ENCODE peak calls at places on chromosomes 7 and 10, in five cellular contexts. X is thoracic aorta, L is HCT116, Y is brain microvascular endothelial cell, Q is adrenal gland. G is an unnamed sample.
A peak's percentile ranks its signal among the peaks of the same experiment; 100 is the strongest.

GRCh38 chr10:3776796-3777571 is 8.0 kb downstream of the KLF6 start:
- DNase-seq in X (peak; percentile 76), L (peak; percentile 59), Y (peak; percentile 79), Q (no peak), G (no peak)

GRCh38 chr10:70563230-70563629 is 39.3 kb downstream of the PRF1 start:
- DNase-seq in X (no peak), L (no peak), Y (no peak), Q (no peak), G (no peak)

GRCh38 chr10:66209025-66209424 is 716.8 kb upstream of the LRRTM3 start:
- DNase-seq in X (no peak), L (no peak), Y (no peak), Q (no peak), G (no peak)

GRCh38 chr7:68697821-68698280 is 900.4 kb upstream of the AUTS2 start:
- DNase-seq in X (no peak), L (no peak), Y (no peak), Q (no peak), G (no peak)

GRCh38 chr7:126716321-126716720 is 536.4 kb downstream of the GRM8 start:
- DNase-seq in X (no peak), L (no peak), Y (no peak), Q (no peak), G (no peak)

GRCh38 chr10:126380352-126381076 is 7.8 kb downstream of the ADAM12 start:
- DNase-seq in X (no peak), L (no peak), Y (no peak), Q (no peak), G (no peak)

GRCh38 chr7:32218741-32219283 is 148.6 kb upstream of the PDE1C start:
- DNase-seq in X (no peak), L (no peak), Y (no peak), Q (no peak), G (no peak)

GRCh38 chr10:13628661-13629060 is 41.9 kb downstream of the PRPF18 start:
- DNase-seq in X (no peak), L (no peak), Y (no peak), Q (no peak), G (no peak)

GRCh38 chr10:34407227-34407626 is 407.9 kb downstream of the PARD3 start:
- DNase-seq in X (no peak), L (no peak), Y (peak; percentile 73), Q (no peak), G (no peak)

GRCh38 chr10:58070964-58071363 is 196.7 kb downstream of the IPMK start:
- DNase-seq in X (no peak), L (no peak), Y (no peak), Q (no peak), G (no peak)

GRCh38 chr7:12210179-12211053 is 678 bp upstream of the TMEM106B start:
- DNase-seq in X (no peak), L (no peak), Y (no peak), Q (peak; percentile 53), G (peak; percentile 67)

GRCh38 chr10:100174699-100175677 is 10.8 kb downstream of the ERLIN1 start:
- DNase-seq in X (no peak), L (no peak), Y (no peak), Q (no peak), G (no peak)

GRCh38 chr10:100172349-100172748 is 13.5 kb downstream of the ERLIN1 start:
- DNase-seq in X (no peak), L (no peak), Y (no peak), Q (no peak), G (no peak)

GRCh38 chr10:100173035-100173434 is 12.8 kb downstream of the ERLIN1 start:
- DNase-seq in X (no peak), L (no peak), Y (no peak), Q (no peak), G (no peak)

GRCh38 chr10:100175873-100176272 is 10.0 kb downstream of the ERLIN1 start:
- DNase-seq in X (no peak), L (no peak), Y (no peak), Q (no peak), G (no peak)
- H3K27ac ChIP-seq in X (no peak overlapping the region), L (no peak overlapping the region), Y (no peak overlapping the region), Q (no peak overlapping the region), G (no peak overlapping the region)

DNA sequence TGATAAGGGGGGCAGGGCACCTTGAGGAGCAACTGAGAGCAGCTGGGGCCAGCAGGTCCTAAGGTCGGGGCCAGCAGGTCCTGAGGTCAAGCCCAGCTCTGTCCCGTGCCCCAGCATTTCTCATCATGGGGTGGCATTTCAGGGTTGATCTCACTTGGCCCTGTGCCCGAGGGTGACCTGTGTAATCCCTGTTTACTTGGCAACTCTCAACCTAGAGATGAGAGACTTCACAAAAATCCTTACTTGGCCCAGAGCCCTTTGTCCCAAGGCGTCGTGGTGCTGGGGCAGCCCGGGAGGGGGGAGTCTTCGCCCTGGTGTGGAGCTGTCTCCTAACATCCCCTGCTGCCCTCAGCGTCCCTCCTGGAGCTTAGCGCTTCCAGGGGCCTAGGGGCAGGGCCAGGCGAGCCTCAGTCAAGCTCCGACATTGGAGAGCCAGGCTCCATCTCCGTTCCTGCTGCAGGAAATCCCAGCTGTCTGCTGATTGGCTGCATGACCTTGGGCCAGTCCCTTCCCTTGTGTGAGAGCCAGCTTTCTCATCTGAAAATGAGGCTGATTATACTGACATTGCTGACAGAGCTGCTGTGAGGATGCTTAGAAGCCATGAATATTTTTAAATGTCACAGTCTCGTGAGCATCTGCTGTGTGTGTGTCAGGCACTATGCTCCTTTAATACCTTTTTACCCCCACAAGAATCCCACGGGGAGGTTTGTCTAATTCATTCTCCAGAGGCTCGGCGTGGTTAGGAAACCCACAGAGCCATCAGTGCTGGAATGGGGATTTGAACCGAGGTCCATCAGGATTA is 94.3 kb downstream of the ZMIZ1 start:
- DNase-seq in X (no peak), L (no peak), Y (no peak), Q (peak; percentile 75), G (no peak)
- H3K27ac ChIP-seq in X (no peak overlapping the region), L (no peak overlapping the region), Y (no peak overlapping the region), Q (no peak overlapping the region), G (no peak overlapping the region)

DNA sequence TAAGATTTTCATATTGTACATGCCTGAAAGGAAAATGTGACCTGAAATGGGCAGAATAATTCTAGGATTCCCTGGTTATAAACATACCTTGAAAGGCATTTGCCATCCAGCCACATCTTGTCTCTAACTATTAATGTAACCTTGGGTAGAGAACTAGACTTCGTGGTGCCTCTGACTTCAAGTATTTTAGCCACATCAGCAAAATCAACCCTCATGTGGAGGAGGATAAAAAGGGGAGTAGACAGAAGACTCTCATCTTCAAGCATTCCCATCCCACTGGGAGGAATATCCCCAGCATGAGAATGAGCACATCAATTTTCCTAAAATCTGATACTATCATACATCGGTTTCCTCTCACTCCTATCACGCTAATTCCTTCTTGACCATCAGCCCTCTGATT is 164.7 kb upstream of the NOBOX start:
- DNase-seq in X (no peak), L (no peak), Y (no peak), Q (no peak), G (no peak)
- H3K27ac ChIP-seq in X (no peak overlapping the region), L (no peak overlapping the region), Y (no peak overlapping the region), Q (no peak overlapping the region), G (no peak overlapping the region)

DNA sequence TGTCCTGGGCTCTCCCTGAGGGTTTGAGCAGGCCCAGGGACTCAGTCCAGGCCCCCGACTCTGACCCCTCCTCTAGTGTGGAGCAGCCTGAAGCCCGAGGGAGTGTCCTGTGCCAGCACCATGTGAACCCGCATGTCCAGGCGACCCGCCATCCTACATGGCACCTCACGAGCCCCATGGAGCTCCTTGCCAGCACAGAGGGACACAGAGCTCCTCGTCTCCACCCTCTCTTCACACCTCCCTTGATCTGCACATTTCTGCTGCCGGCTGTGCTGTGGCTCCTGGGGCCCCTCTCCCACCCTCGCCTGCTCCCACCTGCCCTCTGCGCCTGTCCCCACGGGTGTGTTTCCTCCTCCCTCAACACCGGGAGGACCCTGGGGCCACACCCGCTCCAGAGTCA is 103.5 kb downstream of the ADARB2 start:
- DNase-seq in X (no peak), L (no peak), Y (no peak), Q (no peak), G (no peak)
- H3K27ac ChIP-seq in X (no peak overlapping the region), L (no peak overlapping the region), Y (no peak overlapping the region), Q (no peak overlapping the region), G (no peak overlapping the region)

GRCh38 chr10:103852856-103853255 is 2.5 kb downstream of the SH3PXD2A start:
- DNase-seq in X (no peak), L (no peak), Y (no peak), Q (no peak), G (no peak)

GRCh38 chr10:103849880-103850571 is 5.3 kb downstream of the SH3PXD2A start:
- DNase-seq in X (peak; percentile 50), L (no peak), Y (peak; percentile 86), Q (peak; percentile 67), G (no peak)

GRCh38 chr10:103850572-103850895 is 4.8 kb downstream of the SH3PXD2A start:
- DNase-seq in X (no peak), L (no peak), Y (no peak), Q (no peak), G (no peak)

GRCh38 chr10:103852189-103852711 is 3.1 kb downstream of the SH3PXD2A start:
- DNase-seq in X (no peak), L (no peak), Y (no peak), Q (no peak), G (no peak)

DNA sequence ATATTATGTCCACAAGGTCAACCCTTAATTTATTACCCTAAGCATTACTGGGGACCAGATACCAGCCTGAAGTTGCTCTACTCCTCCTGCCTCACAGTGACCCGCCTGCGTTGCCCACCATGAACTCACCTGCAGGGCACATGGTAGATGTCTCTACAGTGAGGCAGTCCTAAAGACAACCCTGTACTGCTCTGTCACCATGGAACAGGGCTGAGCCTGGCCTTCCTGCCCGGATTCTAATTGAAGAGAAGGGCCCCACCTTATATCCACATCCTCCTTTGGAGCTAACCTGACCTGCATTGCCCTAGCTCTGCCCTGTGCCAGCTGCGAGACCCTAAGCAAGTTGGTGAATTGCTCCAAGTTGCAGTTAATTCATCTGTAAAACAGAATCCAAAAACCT is 4.1 kb downstream of the SH3PXD2A start:
- DNase-seq in X (no peak), L (no peak), Y (no peak), Q (no peak), G (no peak)
- H3K27ac ChIP-seq in X (no peak overlapping the region), L (no peak overlapping the region), Y (no peak overlapping the region), Q (no peak overlapping the region), G (no peak overlapping the region)

G was measured in substantia nigra.